ENCODE peak calls at places on chromosomes 12 and 14, in four cellular contexts. One of them, this sample, is unnamed.

GRCh38 chr12:33752854-33753253 is 269.4 kb upstream of the ALG10 start:
- DNase-seq in left cardiac atrium: no peak
- DNase-seq in tibial nerve: no peak
- DNase-seq in keratinocyte: no peak
- DNase-seq in this sample: no peak

GRCh38 chr12:28172434-28173030 is 17.7 kb upstream of the CCDC91 start:
- DNase-seq in left cardiac atrium: no peak
- DNase-seq in tibial nerve: no peak
- DNase-seq in keratinocyte: no peak
- DNase-seq in this sample: peak; percentile 28

GRCh38 chr14:89248430-89249295 is 168.4 kb downstream of the FOXN3 start:
- DNase-seq in left cardiac atrium: no peak
- DNase-seq in tibial nerve: no peak
- DNase-seq in keratinocyte: no peak
- DNase-seq in this sample: no peak

GRCh38 chr14:89956294-89957009 is 725 bp downstream of the TDP1 start:
- DNase-seq in left cardiac atrium: peak; percentile 73
- DNase-seq in tibial nerve: no peak
- DNase-seq in keratinocyte: peak; percentile 67
- DNase-seq in this sample: peak; percentile 76

GRCh38 chr14:93903342-93904184 is 23.6 kb upstream of the FAM181A start:
- DNase-seq in left cardiac atrium: no peak
- DNase-seq in tibial nerve: no peak
- DNase-seq in keratinocyte: no peak
- DNase-seq in this sample: no peak

GRCh38 chr12:40331886-40332285 is 107.1 kb downstream of the LRRK2 start:
- DNase-seq in left cardiac atrium: no peak
- DNase-seq in tibial nerve: no peak
- DNase-seq in keratinocyte: no peak
- DNase-seq in this sample: no peak

GRCh38 chr12:22334696-22335290 is at the start of gene ST8SIA1:
- DNase-seq in left cardiac atrium: peak; percentile 53
- DNase-seq in tibial nerve: peak; percentile 14
- DNase-seq in keratinocyte: no peak
- DNase-seq in this sample: no peak

GRCh38 chr12:123813349-123813748 is 51.2 kb downstream of the DNAH10 start:
- DNase-seq in left cardiac atrium: no peak
- DNase-seq in tibial nerve: no peak
- DNase-seq in keratinocyte: no peak
- DNase-seq in this sample: peak; percentile 27

GRCh38 chr12:71201136-71201679 is 43.4 kb upstream of the TSPAN8 start:
- DNase-seq in left cardiac atrium: no peak
- DNase-seq in tibial nerve: no peak
- DNase-seq in keratinocyte: no peak
- DNase-seq in this sample: no peak

GRCh38 chr12:71400481-71400880 is 39.1 kb upstream of the LGR5 start:
- DNase-seq in left cardiac atrium: no peak
- DNase-seq in tibial nerve: no peak
- DNase-seq in keratinocyte: no peak
- DNase-seq in this sample: no peak

GRCh38 chr14:103641181-103641580 is 12.2 kb downstream of the KLC1 start:
- DNase-seq in left cardiac atrium: no peak
- DNase-seq in tibial nerve: no peak
- DNase-seq in keratinocyte: no peak
- DNase-seq in this sample: no peak

GRCh38 chr12:127257366-127257935 is 1009.5 kb upstream of the TMEM132C start:
- DNase-seq in left cardiac atrium: no peak
- DNase-seq in tibial nerve: no peak
- DNase-seq in keratinocyte: no peak
- DNase-seq in this sample: no peak

GRCh38 chr12:112116232-112117060 is 7.9 kb upstream of the NAA25 start:
- DNase-seq in left cardiac atrium: peak; percentile 81
- DNase-seq in tibial nerve: peak; percentile 27
- DNase-seq in keratinocyte: no peak
- DNase-seq in this sample: no peak

GRCh38 chr12:63918788-63919300 is 74.3 kb downstream of the SRGAP1 start:
- DNase-seq in left cardiac atrium: no peak
- DNase-seq in tibial nerve: no peak
- DNase-seq in keratinocyte: peak; percentile 32
- DNase-seq in this sample: peak; percentile 91

GRCh38 chr12:109892748-109893147 is 7.3 kb upstream of the TCHP start:
- DNase-seq in left cardiac atrium: no peak
- DNase-seq in tibial nerve: no peak
- DNase-seq in keratinocyte: no peak
- DNase-seq in this sample: no peak

GRCh38 chr12:92899388-92900001 is 29.6 kb downstream of the EEA1 start:
- DNase-seq in left cardiac atrium: peak; percentile 84
- DNase-seq in tibial nerve: peak; percentile 63
- DNase-seq in keratinocyte: peak; percentile 75
- DNase-seq in this sample: peak; percentile 99

GRCh38 chr14:48304729-48305128 is 629.3 kb upstream of the MDGA2 start:
- DNase-seq in left cardiac atrium: no peak
- DNase-seq in tibial nerve: no peak
- DNase-seq in keratinocyte: no peak
- DNase-seq in this sample: no peak

GRCh38 chr12:334114-334513 is 55.0 kb downstream of the KDM5A start:
- DNase-seq in left cardiac atrium: no peak
- DNase-seq in tibial nerve: no peak
- DNase-seq in keratinocyte: no peak
- DNase-seq in this sample: no peak

GRCh38 chr14:22994762-22995275 is 12.5 kb upstream of the AJUBA start:
- DNase-seq in left cardiac atrium: no peak
- DNase-seq in tibial nerve: no peak
- DNase-seq in keratinocyte: no peak
- DNase-seq in this sample: no peak

GRCh38 chr14:51006781-51007211 is 62.5 kb upstream of the PYGL start:
- DNase-seq in left cardiac atrium: peak; percentile 41
- DNase-seq in tibial nerve: no peak
- DNase-seq in keratinocyte: no peak
- DNase-seq in this sample: peak; percentile 79

GRCh38 chr12:68521848-68522502 is 88.7 kb upstream of the RAP1B start:
- DNase-seq in left cardiac atrium: no peak
- DNase-seq in tibial nerve: no peak
- DNase-seq in keratinocyte: no peak
- DNase-seq in this sample: no peak

GRCh38 chr12:3381059-3382047 is 109.7 kb upstream of the PRMT8 start:
- DNase-seq in left cardiac atrium: no peak
- DNase-seq in tibial nerve: no peak
- DNase-seq in keratinocyte: no peak
- DNase-seq in this sample: peak; percentile 4

GRCh38 chr14:73763396-73763795 is 49.2 kb upstream of the PNMA1 start:
- DNase-seq in left cardiac atrium: no peak
- DNase-seq in tibial nerve: no peak
- DNase-seq in keratinocyte: no peak
- DNase-seq in this sample: no peak

GRCh38 chr14:65255583-65256443 is 153.5 kb upstream of the MAX start:
- DNase-seq in left cardiac atrium: no peak
- DNase-seq in tibial nerve: no peak
- DNase-seq in keratinocyte: no peak
- DNase-seq in this sample: no peak

GRCh38 chr12:103677341-103677740 is 90.3 kb downstream of the STAB2 start:
- DNase-seq in left cardiac atrium: no peak
- DNase-seq in tibial nerve: no peak
- DNase-seq in keratinocyte: no peak
- DNase-seq in this sample: no peak

GRCh38 chr12:9784816-9785215 is 24.1 kb upstream of the CD69 start:
- DNase-seq in left cardiac atrium: no peak
- DNase-seq in tibial nerve: no peak
- DNase-seq in keratinocyte: no peak
- DNase-seq in this sample: no peak

GRCh38 chr14:59215353-59215752 is 26.9 kb downstream of the DAAM1 start:
- DNase-seq in left cardiac atrium: peak; percentile 67
- DNase-seq in tibial nerve: peak; percentile 54
- DNase-seq in keratinocyte: no peak
- DNase-seq in this sample: peak; percentile 17

GRCh38 chr12:45966486-45966885 is 23.9 kb downstream of the SCAF11 start:
- DNase-seq in left cardiac atrium: no peak
- DNase-seq in tibial nerve: no peak
- DNase-seq in keratinocyte: no peak
- DNase-seq in this sample: no peak

GRCh38 chr12:94148841-94149780 is 734 bp downstream of the PLXNC1 start:
- DNase-seq in left cardiac atrium: peak; percentile 44
- DNase-seq in tibial nerve: no peak
- DNase-seq in keratinocyte: no peak
- DNase-seq in this sample: no peak

GRCh38 chr14:102392506-102392905 is 29.8 kb downstream of the TECPR2 start:
- DNase-seq in left cardiac atrium: no peak
- DNase-seq in tibial nerve: no peak
- DNase-seq in keratinocyte: no peak
- DNase-seq in this sample: no peak

GRCh38 chr12:130114952-130115351 is 47.3 kb upstream of the FZD10 start:
- DNase-seq in left cardiac atrium: no peak
- DNase-seq in tibial nerve: no peak
- DNase-seq in keratinocyte: no peak
- DNase-seq in this sample: no peak

GRCh38 chr14:22474730-22475351 is 114.2 kb downstream of the DAD1 start:
- DNase-seq in left cardiac atrium: no peak
- DNase-seq in tibial nerve: no peak
- DNase-seq in keratinocyte: no peak
- DNase-seq in this sample: no peak

GRCh38 chr14:95238674-95239313 is 80.9 kb downstream of the CLMN start:
- DNase-seq in left cardiac atrium: no peak
- DNase-seq in tibial nerve: no peak
- DNase-seq in keratinocyte: no peak
- DNase-seq in this sample: no peak

GRCh38 chr14:21395450-21395849 is 11.6 kb upstream of the SUPT16H start:
- DNase-seq in left cardiac atrium: no peak
- DNase-seq in tibial nerve: no peak
- DNase-seq in keratinocyte: no peak
- DNase-seq in this sample: no peak

This sample was measured in skeletal muscle cell.